ENCODE peak calls at places on chromosomes 12 and 14, in nine cellular contexts. Y is HepG2, R is body of pancreas, S is right lobe of liver, J is IMR-90, E is HCT116, Q is GM12878, D is K562, V is heart left ventricle. N is an unnamed sample. For H3K4me1, the result is how much of the 10 kb centered on the place peaks cover.

GRCh38 chr12:62128186-62128965 is 131.8 kb upstream of the USP15 start:
- ATAC-seq in R (no peak), S (no peak), V (no peak), Y (no peak), E (no peak), Q (no peak), D (no peak), J (no peak), N (no peak)

GRCh38 chr14:96806836-96807235 is 9.7 kb downstream of the VRK1 start:
- ATAC-seq in V (no peak), J (no peak), S (peak), Q (no peak), E (no peak), R (no peak), D (peak), Y (peak), N (no peak)

GRCh38 chr12:54991161-54991991 is 6.8 kb upstream of the TESPA1 start:
- ATAC-seq in J (no peak), E (no peak), Q (peak), V (no peak), Y (no peak), S (no peak), R (no peak), D (no peak), N (no peak)

GRCh38 chr12:25337916-25338315 is 87.2 kb upstream of the KRAS start:
- ATAC-seq in V (no peak), S (no peak), R (no peak), E (no peak), Q (no peak), D (no peak), J (no peak), Y (no peak), N (no peak)

GRCh38 chr14:66490143-66491111 is 4.3 kb downstream of the CCDC196 start:
- ATAC-seq in V (no peak), E (no peak), Y (peak), R (no peak), S (peak), D (no peak), J (no peak), Q (no peak), N (no peak)

GRCh38 chr12:55909513-55909884 is 18.2 kb downstream of the PYM1 start:
- ATAC-seq in Y (no peak), E (no peak), J (no peak), Q (no peak), R (no peak), D (no peak), V (no peak), S (peak), N (no peak)

GRCh38 chr14:76946753-76947077 is 81.8 kb downstream of the IRF2BPL start:
- ATAC-seq in R (no peak), S (no peak), J (no peak), Y (peak), Q (peak), E (peak), V (no peak), D (no peak), N (no peak)

GRCh38 chr12:1576410-1577240 is 17.8 kb downstream of the FBXL14 start:
- ATAC-seq in R (peak), Y (peak), S (peak), J (peak), E (no peak), V (peak), Q (no peak), D (peak), N (peak)

GRCh38 chr14:54423991-54424390 is 17.2 kb downstream of the CNIH1 start:
- ATAC-seq in D (no peak), S (no peak), V (no peak), Y (no peak), R (no peak), Q (no peak), E (no peak), J (no peak), N (no peak)

GRCh38 chr12:132465269-132466190 is 24.4 kb upstream of the FBRSL1 start:
- ATAC-seq in R (no peak), J (no peak), Q (no peak), S (no peak), V (no peak), D (no peak), Y (peak), E (no peak), N (no peak)

GRCh38 chr12:26648584-26648983 is 184.4 kb downstream of the ITPR2 start:
- ATAC-seq in J (peak), E (no peak), Y (no peak), Q (no peak), D (no peak), R (peak), S (no peak), V (no peak), N (no peak)

GRCh38 chr12:46617167-46617566 is 208.6 kb downstream of the SLC38A4 start:
- ATAC-seq in D (no peak), Y (no peak), J (peak), S (peak), E (no peak), R (peak), Q (no peak), V (peak), N (peak)

GRCh38 chr12:127984386-127985055 is 282.4 kb upstream of the TMEM132C start:
- ATAC-seq in J (no peak), V (no peak), Q (no peak), Y (no peak), R (no peak), E (no peak), D (no peak), S (no peak), N (no peak)

GRCh38 chr12:49346659-49347306 is at the start of gene DNAJC22:
- ATAC-seq in R (no peak), V (no peak), J (no peak), Y (peak), D (peak), S (no peak), E (no peak), Q (peak), N (no peak)

GRCh38 chr12:49349266-49349665 is 2.6 kb downstream of the DNAJC22 start:
- ATAC-seq in V (no peak), E (no peak), Y (no peak), S (no peak), J (no peak), R (no peak), D (no peak), Q (no peak), N (no peak)

GRCh38 chr12:49348781-49349180 is 2.1 kb downstream of the DNAJC22 start:
- ATAC-seq in R (no peak), V (no peak), Q (no peak), S (no peak), E (no peak), D (no peak), Y (no peak), J (no peak), N (no peak)

GRCh38 chr12:49345840-49346658 is 639 bp upstream of the DNAJC22 start:
- ATAC-seq in J (no peak), D (no peak), S (no peak), Q (no peak), Y (no peak), V (no peak), E (no peak), R (no peak), N (no peak)

DNA sequence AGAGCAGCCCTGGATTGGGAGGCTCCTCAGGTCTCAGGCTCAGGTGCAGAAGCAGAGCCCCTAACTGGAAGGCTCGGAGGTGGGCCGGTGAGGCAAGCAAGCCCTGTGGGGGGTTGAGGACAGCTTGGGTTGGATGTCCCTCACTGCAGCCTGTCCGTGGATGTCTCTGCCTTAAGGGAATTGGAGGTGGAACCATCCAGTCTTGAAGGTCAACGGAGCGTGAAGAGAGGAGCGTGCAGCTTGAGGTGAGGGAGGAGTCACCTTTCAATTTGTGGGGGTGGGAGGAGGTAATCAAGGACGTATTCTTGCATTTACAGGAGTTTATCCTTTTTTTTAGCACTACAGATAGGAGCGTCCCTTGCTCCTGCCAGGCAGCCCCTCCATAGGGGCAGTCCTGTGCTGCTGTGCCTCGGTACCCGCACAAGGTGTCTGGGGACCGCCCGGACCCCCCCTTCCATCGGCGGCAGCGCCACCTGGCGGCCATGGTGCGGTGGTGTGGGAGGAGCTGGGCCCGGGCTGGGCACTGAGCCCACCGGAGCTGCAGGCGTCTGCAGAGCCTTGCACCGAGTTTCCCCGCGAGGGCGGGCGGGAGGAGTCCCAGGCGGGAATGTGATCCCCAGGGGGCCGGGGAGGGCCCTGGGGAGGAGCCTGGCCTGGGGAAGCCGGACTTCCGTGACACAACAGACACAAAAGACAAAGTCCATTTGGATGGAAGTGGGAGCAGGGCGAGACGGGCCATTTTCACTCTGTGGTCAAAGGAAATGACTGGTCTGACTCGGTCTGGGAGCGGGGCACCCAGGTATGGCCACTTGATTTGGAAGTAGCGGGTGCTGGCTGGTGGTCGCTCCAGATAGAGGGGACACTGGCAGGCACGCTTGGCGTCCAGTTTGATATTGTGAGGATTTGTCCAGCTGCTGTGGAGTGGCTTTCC is 884 bp downstream of the DNAJC22 start:
- ATAC-seq in Y (peak), R (peak), D (peak), E (peak), S (peak), V (peak), Q (peak), J (peak), N (peak)
- TF ChIP-seq POLR2A in Y (peak), R (peak), D (no peak), E (peak), S (peak), V (no peak), Q (no peak), J (peak), N (no peak)

GRCh38 chr12:95515197-95515596 is 36.1 kb downstream of the USP44 start:
- ATAC-seq in R (no peak), D (peak), Q (no peak), Y (no peak), V (no peak), S (no peak), J (no peak), E (no peak), N (no peak)

GRCh38 chr12:95509300-95509699 is 35.3 kb downstream of the METAP2 start:
- ATAC-seq in D (no peak), J (no peak), E (no peak), V (no peak), S (no peak), R (no peak), Y (no peak), Q (no peak), N (no peak)

GRCh38 chr12:95516757-95517156 is 34.5 kb downstream of the USP44 start:
- ATAC-seq in R (no peak), Y (no peak), S (no peak), E (no peak), J (peak), D (peak), V (no peak), Q (no peak), N (no peak)

GRCh38 chr12:95511962-95512361 is 38.0 kb downstream of the METAP2 start:
- ATAC-seq in Y (no peak), J (no peak), E (no peak), R (no peak), D (no peak), V (no peak), S (no peak), Q (no peak), N (no peak)

GRCh38 chr12:95513599-95513998 is 37.7 kb downstream of the USP44 start:
- ATAC-seq in Y (no peak), E (no peak), R (no peak), Q (no peak), J (no peak), V (no peak), D (no peak), S (no peak), N (no peak)
- H3K4me1 ChIP-seq in Y (under half), E (under half), R (under half), Q (under half), J (under half), V (under half), D (under half), S (under half), N (under half)

DNA sequence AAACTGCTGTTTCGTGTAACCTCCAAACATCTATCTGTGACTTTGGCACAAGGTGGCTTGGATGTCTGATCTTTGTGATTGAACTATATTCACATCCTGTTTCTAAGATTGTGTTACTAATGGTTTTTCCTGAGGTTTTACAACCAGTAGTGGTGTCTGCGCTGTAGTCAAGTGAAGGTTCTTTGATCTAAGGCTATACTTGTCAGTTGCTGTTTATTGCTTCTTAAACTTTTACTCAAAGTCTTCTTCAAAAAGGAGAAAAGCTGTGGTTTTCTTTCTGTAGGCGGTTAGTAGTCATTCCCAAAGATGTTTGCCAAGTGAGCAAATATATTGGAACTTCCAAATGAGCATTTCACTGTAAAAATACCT is 12.3 kb upstream of the CALM1 start:
- ATAC-seq in V (no peak), D (no peak), J (no peak), Y (no peak), Q (no peak), S (no peak), E (no peak), R (no peak), N (no peak)
- H3K4me3 ChIP-seq in V (peak), D (no peak), J (no peak), Y (no peak), Q (no peak), S (peak), E (no peak), R (no peak), N (peak)

GRCh38 chr14:24368215-24368561 is 204 bp downstream of the NFATC4 start:
- ATAC-seq in E (no peak), J (peak), Q (no peak), S (no peak), V (no peak), R (no peak), Y (no peak), D (no peak), N (no peak)
- TF ChIP-seq POLR2A in E (no peak), J (peak), Q (no peak), S (no peak), V (no peak), R (no peak), Y (no peak), D (no peak), N (peak)

DNA sequence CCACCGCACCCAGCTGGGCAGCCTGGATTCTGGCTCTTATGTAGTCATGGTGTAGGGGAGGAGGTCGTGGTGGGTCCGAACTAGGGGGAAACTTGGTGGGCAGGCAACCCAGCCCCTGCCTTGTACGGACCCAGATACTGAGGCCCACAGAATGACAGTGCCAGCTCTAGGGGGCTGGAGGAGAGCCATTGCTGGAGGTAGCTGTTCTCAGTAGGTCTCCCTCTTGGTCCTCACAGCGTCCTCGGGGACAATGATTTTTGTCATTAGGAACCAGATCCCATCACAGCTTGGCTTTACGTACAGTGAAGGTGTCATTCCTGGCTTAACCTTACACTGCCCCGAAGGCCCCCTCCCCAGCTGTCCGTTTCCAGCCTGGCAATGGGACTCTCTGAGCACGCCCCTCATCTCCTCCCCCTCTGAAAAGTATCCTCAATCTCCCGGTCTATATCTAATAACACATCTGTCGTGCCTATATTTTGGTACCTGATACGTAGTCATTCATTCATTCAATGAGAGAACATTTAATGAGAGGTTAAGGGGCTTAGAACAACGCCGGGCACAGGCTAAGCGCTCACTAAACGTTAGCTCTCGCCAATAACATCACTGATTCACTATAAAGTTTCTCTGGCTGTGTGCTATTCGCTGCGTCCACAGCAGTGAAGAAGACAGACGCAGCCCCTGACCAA is 619 bp upstream of the DYNC1H1 start:
- ATAC-seq in V (no peak), E (peak), S (no peak), D (no peak), Q (no peak), J (no peak), R (no peak), Y (no peak), N (no peak)
- H3K4me1 ChIP-seq in V (under half), E (under half), S (under half), D (under half), Q (under half), J (under half), R (half or more), Y (half or more), N (half or more)

DNA sequence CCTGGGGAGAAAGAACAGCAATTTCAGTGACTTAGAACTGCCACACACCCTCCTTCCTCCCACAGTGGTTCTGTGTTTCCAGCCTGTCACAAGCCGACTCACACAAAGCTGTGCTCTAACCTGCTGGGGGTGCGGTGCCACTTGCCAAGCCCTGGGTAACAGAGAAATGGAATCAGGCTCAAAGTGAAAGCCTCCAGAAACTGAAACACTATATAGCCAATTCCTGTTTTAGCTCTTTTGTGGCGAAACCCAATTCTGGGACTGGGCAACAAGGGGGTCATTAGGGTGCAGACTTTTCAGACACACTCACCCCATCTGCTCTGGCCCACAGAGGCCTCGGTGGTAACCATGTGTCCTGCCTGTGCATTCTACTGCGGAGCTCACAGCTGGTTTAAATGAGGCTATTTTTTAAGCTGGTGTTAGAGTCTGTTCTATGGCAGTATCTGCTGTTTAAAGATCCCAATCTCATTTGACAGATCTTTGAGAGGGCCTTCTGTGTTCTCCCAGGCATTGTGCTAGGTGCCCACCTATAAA is 15.2 kb upstream of the ACTR6 start:
- ATAC-seq in Y (no peak), R (no peak), J (peak), Q (peak), S (peak), D (no peak), V (no peak), E (no peak), N (no peak)
- H3K4me3 ChIP-seq in Y (no peak), R (no peak), J (no peak), Q (no peak), S (no peak), D (no peak), V (no peak), E (no peak), N (peak)

DNA sequence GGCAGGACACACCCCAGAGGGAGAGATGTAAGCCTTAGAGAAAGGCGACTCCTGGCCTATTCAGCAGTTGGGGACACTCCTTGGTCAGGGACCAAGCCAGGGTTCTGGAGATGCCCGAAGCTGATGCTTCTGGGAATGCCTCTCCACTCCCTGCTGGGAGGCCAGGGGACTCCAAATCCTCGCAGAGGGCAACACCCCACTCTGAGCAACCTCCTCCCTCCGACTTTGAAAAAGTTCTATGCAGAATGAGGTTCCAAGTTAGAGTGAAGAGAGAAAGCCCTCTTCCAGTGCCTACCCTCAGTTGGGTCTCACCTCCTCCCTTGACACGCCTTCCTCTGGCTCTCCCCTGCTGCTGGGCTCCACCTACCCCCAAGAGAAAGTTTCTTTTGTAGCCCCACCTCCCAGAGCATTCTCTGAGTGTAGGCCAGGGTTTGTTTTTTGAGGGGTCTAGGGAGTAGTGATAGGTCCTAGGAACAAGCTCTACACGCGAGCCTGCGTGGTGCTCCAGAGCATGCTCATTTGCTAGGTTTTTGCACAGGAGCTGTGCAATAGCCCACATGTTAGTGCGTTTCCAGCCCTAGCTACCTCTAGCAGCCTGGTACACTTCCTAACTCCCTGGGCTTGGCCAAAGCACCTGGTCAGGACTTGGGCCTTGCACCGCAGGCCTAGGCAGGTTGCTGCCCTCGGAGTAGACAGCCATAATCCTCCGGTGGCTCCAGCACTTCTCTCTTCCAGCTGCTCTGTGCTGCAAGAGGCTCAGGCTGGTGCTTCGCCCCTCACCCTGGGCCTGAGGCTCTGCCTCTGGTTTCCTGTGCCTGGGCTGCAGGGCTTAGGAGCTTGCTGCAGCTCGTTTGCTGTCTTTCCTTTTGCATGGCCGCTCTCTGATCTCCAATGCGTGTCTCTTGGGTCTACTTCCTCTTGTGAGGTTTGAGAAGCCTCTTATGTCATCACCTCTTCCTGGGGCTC is 590 bp upstream of the CEBPE start:
- ATAC-seq in Y (peak), Q (peak), D (no peak), S (no peak), E (no peak), J (no peak), V (no peak), R (no peak), N (no peak)
- TF ChIP-seq POLR2A in Y (no peak), Q (peak), D (no peak), S (no peak), E (no peak), J (no peak), V (no peak), R (no peak), N (no peak)

N was measured in gastroesophageal sphincter.